ENCODE peak calls at places on chromosomes 4 and X, in six cellular contexts. X is memory B cell, E is Calu3, N is AG10803, Q is NCI-H345, R is RWPE1. U is an unnamed sample.

GRCh38 chr4:41280010-41280409 is 23.3 kb downstream of the UCHL1 start:
- DNase-seq in N (no peak), R (no peak), Q (no peak), E (no peak), X (no peak), U (no peak)

GRCh38 chr4:88107406-88108107 is 50.9 kb downstream of the ABCG2 start:
- DNase-seq in N (peak), R (no peak), X (no peak), Q (no peak), E (peak), U (no peak)

GRCh38 chr4:150236626-150237025 is 158.4 kb downstream of the DCLK2 start:
- DNase-seq in Q (no peak), N (peak), E (no peak), R (no peak), X (no peak), U (no peak)

GRCh38 chr4:13056630-13057187 is 427.4 kb downstream of the RAB28 start:
- DNase-seq in E (no peak), R (no peak), N (no peak), Q (no peak), X (no peak), U (no peak)

GRCh38 chrX:8844157-8844556 is 43.0 kb upstream of the FAM9A start:
- DNase-seq in N (no peak), X (no peak), E (no peak), Q (no peak), R (no peak), U (no peak)

GRCh38 chrX:46713672-46714487 is 45.0 kb downstream of the SLC9A7 start:
- DNase-seq in R (no peak), N (peak), E (no peak), X (peak), Q (no peak), U (no peak)

GRCh38 chrX:120671963-120672362 is 42.1 kb upstream of the C1GALT1C1 start:
- DNase-seq in X (no peak), R (no peak), Q (no peak), E (no peak), N (no peak), U (no peak)

GRCh38 chrX:276588-277171 is 4.5 kb upstream of the PLCXD1 start:
- DNase-seq in Q (no peak), R (peak), N (peak), X (no peak), E (peak), U (no peak)

GRCh38 chr4:1227817-1228216 is 21.1 kb downstream of the CTBP1 start:
- DNase-seq in E (no peak), X (no peak), N (no peak), R (no peak), Q (no peak), U (no peak)

U was measured in NCI-H1105 treated with DMSO at 0.1 percent for 48 hours.